ENCODE peak calls at places on chromosomes 12 and 14, in four cellular contexts. I is stomach, U is Panc1, T is SK-N-SH. Z is an unnamed sample.

GRCh38 chr12:58557156-58557555 is 363.1 kb downstream of the LRIG3 start:
- DNase-seq in I (no peak), T (no peak), U (no peak), Z (peak)

GRCh38 chr12:72574138-72574537 is 302.0 kb downstream of the TRHDE start:
- DNase-seq in U (no peak), I (no peak), T (no peak), Z (no peak)

GRCh38 chr12:123258593-123258992 is 13.1 kb downstream of the CDK2AP1 start:
- DNase-seq in I (no peak), T (no peak), U (no peak), Z (no peak)

GRCh38 chr12:71125949-71126348 is 31.9 kb downstream of the TSPAN8 start:
- DNase-seq in I (no peak), U (no peak), T (no peak), Z (no peak)

GRCh38 chr12:132729541-132730320 is 19.1 kb downstream of the PGAM5 start:
- DNase-seq in I (no peak), U (no peak), T (peak), Z (no peak)

GRCh38 chr12:69900720-69901131 is 75.7 kb downstream of the MYRFL start:
- DNase-seq in T (peak), U (no peak), I (peak), Z (peak)

GRCh38 chr14:103688906-103689902 is 26.0 kb downstream of the XRCC3 start:
- DNase-seq in T (no peak), I (no peak), U (no peak), Z (no peak)

GRCh38 chr14:30389901-30390394 is 169.0 kb upstream of the G2E3 start:
- DNase-seq in I (no peak), T (no peak), U (no peak), Z (no peak)

GRCh38 chr12:67449591-67450052 is 180.5 kb downstream of the CAND1 start:
- DNase-seq in T (no peak), U (no peak), I (no peak), Z (no peak)

GRCh38 chr12:110223777-110224378 is 57.2 kb upstream of the ATP2A2 start:
- DNase-seq in I (no peak), T (no peak), U (no peak), Z (no peak)

GRCh38 chr14:24286996-24287395 is 12.6 kb downstream of the DHRS1 start:
- DNase-seq in U (no peak), I (no peak), T (no peak), Z (no peak)

GRCh38 chr14:94522115-94522724 is 13.0 kb upstream of the SERPINA12 start:
- DNase-seq in I (no peak), T (no peak), U (no peak), Z (no peak)

GRCh38 chr12:114476159-114476558 is 70.2 kb upstream of the TBX5 start:
- DNase-seq in I (no peak), T (peak), U (no peak), Z (no peak)

GRCh38 chr12:95173392-95174251 is 43.6 kb downstream of the FGD6 start:
- DNase-seq in T (peak), U (no peak), I (peak), Z (peak)

GRCh38 chr14:104723651-104724406 is at the start of gene ADSS1:
- DNase-seq in I (peak), T (peak), U (peak), Z (peak)

GRCh38 chr14:23831591-23831990 is 122.0 kb upstream of the DHRS4 start:
- DNase-seq in T (no peak), I (no peak), U (no peak), Z (no peak)

GRCh38 chr14:21408152-21408551 is 24.3 kb upstream of the SUPT16H start:
- DNase-seq in T (no peak), U (no peak), I (no peak), Z (no peak)

GRCh38 chr12:51910691-51911090 is 3.4 kb downstream of the ACVRL1 start:
- DNase-seq in I (no peak), U (no peak), T (peak), Z (peak)

GRCh38 chr14:32938719-32939253 is at the start of gene NPAS3:
- DNase-seq in T (peak), U (no peak), I (no peak), Z (no peak)

GRCh38 chr14:55930016-55930784 is 188.0 kb upstream of the PELI2 start:
- DNase-seq in U (no peak), I (no peak), T (no peak), Z (no peak)

GRCh38 chr12:68237523-68238070 is 12.0 kb upstream of the IL26 start:
- DNase-seq in U (no peak), T (no peak), I (no peak), Z (no peak)

GRCh38 chr14:59176764-59177163 is 11.7 kb upstream of the DAAM1 start:
- DNase-seq in I (no peak), U (no peak), T (no peak), Z (no peak)

GRCh38 chr12:130476451-130476850 is 138.8 kb downstream of the PIWIL1 start:
- DNase-seq in U (no peak), I (no peak), T (no peak), Z (no peak)

GRCh38 chr12:62576503-62576902 is 109.9 kb downstream of the MON2 start:
- DNase-seq in U (no peak), I (no peak), T (no peak), Z (no peak)

GRCh38 chr12:96091833-96092232 is 56.4 kb upstream of the LTA4H start:
- DNase-seq in U (no peak), I (no peak), T (no peak), Z (no peak)

GRCh38 chr14:33569844-33570716 is 380.8 kb downstream of the EGLN3 start:
- DNase-seq in U (no peak), T (no peak), I (no peak), Z (peak)

GRCh38 chr14:87955501-87955900 is 37.5 kb downstream of the GALC start:
- DNase-seq in T (no peak), I (no peak), U (no peak), Z (no peak)

GRCh38 chr14:64746298-64747250 is 42.4 kb downstream of the PLEKHG3 start:
- DNase-seq in T (no peak), I (no peak), U (no peak), Z (peak)

GRCh38 chr14:64745511-64746041 is 41.4 kb downstream of the PLEKHG3 start:
- DNase-seq in I (no peak), U (no peak), T (no peak), Z (no peak)

GRCh38 chr14:64741200-64741599 is 37.0 kb downstream of the PLEKHG3 start:
- DNase-seq in U (no peak), I (no peak), T (no peak), Z (no peak)

GRCh38 chr14:64741961-64742360 is 37.7 kb downstream of the PLEKHG3 start:
- DNase-seq in T (no peak), U (no peak), I (no peak), Z (no peak)

GRCh38 chr14:64743061-64743460 is 38.8 kb downstream of the PLEKHG3 start:
- DNase-seq in T (no peak), I (no peak), U (no peak), Z (no peak)
- H3K4me3 ChIP-seq in T (no peak), I (no peak), U (no peak), Z (no peak)

GRCh38 chr14:65411656-65412188 is 808 bp upstream of the FUT8 start:
- DNase-seq in I (peak), U (peak), T (peak), Z (peak)
- TF ChIP-seq POLR2AphosphoS5 in I (peak), U (peak), T (peak), Z (peak)

DNA sequence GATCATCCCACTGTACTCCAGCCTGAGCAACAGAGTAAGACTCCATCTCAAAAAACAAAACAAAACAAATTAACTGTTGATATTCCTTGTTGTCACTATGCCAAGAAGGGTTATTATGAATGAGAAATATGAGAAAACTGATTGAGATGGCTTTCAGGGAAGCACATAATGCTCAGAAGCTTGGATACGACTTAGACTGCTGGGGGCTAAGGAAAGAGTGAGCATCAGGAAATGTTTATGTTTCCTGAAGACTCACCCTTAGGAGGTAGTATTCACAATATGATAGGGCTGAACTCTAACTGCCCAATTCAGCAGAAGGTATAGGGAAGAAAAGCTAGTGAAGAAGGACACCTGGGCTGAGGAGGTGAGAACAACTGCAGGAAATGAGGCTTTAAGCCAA is 6.3 kb downstream of the STYK1 start:
- DNase-seq in T (no peak), I (no peak), U (no peak), Z (peak)
- H3K4me3 ChIP-seq in T (no peak), I (no peak), U (no peak), Z (no peak)

GRCh38 chr12:6285063-6285477 is 25.4 kb upstream of the PLEKHG6 start:
- DNase-seq in U (no peak), I (peak), T (peak), Z (peak)
- TF ChIP-seq POLR2AphosphoS5 in U (no peak), I (no peak), T (no peak), Z (no peak)

DNA sequence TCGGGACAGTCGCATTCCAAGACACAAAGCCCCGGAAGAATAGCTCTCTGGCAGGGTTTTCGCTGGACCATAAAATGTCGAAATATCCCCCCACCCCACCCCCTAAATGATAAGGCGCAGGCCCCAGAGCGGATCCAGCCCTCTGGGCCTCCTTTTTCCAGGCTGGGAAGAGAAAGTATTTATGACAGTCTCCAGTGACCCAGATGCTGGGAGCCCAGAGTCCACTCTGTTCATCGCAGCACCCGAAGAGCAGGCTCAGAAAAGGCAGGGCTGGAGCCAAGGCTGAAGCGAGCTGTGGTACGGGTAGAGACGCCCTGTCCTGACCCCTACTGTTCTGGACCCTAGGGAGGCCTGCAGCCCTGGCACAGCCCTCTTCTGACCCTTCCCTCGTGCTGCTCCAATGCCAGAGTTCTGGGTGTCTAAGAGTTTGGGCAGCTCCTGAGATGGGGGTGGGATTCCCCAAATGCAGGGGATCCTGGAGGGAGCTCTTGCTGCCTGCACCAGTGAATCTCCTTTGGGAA is 2.0 kb upstream of the HOXC8 start:
- DNase-seq in I (no peak), T (no peak), U (no peak), Z (no peak)
- H3K4me3 ChIP-seq in I (peak), T (no peak), U (peak), Z (no peak)

GRCh38 chr14:64726585-64726890 is 22.3 kb downstream of the PLEKHG3 start:
- DNase-seq in I (peak), T (no peak), U (no peak), Z (no peak)
- TF ChIP-seq POLR2AphosphoS5 in I (no peak), T (no peak), U (no peak), Z (no peak)

DNA sequence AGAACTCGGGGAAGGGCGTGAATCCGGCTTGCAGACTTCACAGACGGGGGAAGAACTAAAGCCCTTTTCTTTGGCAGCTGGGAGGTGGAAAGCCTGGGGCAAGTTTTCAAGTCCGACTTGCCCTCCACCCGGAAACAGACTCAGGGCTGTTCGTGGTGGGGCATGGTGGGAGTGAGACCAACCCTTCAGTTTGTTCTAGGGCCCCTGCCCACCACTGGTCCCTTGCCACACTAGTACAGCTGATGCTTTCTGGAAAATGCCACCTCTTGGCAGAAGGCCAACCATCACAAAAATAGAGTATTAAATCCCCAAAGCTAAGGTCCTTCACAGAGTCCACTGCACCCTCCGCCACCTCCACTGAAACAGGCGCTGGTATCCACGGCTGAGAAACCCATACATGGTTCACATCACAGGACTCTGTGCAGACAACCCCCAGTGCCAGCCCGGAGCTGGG is 50.4 kb upstream of the DDX11 start:
- DNase-seq in I (no peak), U (no peak), T (no peak), Z (no peak)
- H3K4me3 ChIP-seq in I (no peak), U (no peak), T (no peak), Z (no peak)

Z was measured in endothelial cell of umbilical vein.